ENCODE peak calls at places on chromosomes 3 and 15, in six cellular contexts. P is GM23338, J is HCT116, T is hepatocyte, U is MM.1S, R is OCI-LY7. Y is an unnamed sample. For H3K9me2, the result is how much of the 10 kb centered on the place peaks cover.

GRCh38 chr15:79091204-79091867 is 756 bp upstream of the RASGRF1 start:
- DNase-seq in P (peak), J (no peak), T (peak), U (no peak), R (no peak), Y (no peak)

GRCh38 chr3:52062499-52062898 is 6.1 kb upstream of the DUSP7 start:
- DNase-seq in P (no peak), J (peak), T (peak), U (no peak), R (peak), Y (peak)

GRCh38 chr15:71792521-71792920 is 17.8 kb upstream of the NR2E3 start:
- DNase-seq in P (no peak), J (no peak), T (no peak), U (no peak), R (no peak), Y (peak)

GRCh38 chr15:95018888-95019545 is 787.7 kb downstream of the MCTP2 start:
- DNase-seq in P (no peak), J (no peak), T (peak), U (peak), R (no peak), Y (no peak)

GRCh38 chr15:80071652-80072051 is 12.2 kb downstream of the ZFAND6 start:
- DNase-seq in P (no peak), J (no peak), T (no peak), U (no peak), R (no peak), Y (no peak)

GRCh38 chr15:75952512-75952911 is 48.8 kb downstream of the FBXO22 start:
- DNase-seq in P (no peak), J (no peak), T (no peak), U (no peak), R (no peak), Y (no peak)

GRCh38 chr3:128585974-128586373 is 64.6 kb downstream of the RPN1 start:
- DNase-seq in P (no peak), J (no peak), T (no peak), U (no peak), R (no peak), Y (peak)

GRCh38 chr3:72699631-72700030 is 148.6 kb downstream of the SHQ1 start:
- DNase-seq in P (no peak), J (no peak), T (no peak), U (no peak), R (no peak), Y (no peak)

GRCh38 chr3:178699810-178700209 is 163.6 kb downstream of the KCNMB2 start:
- DNase-seq in P (no peak), J (no peak), T (no peak), U (no peak), R (no peak), Y (no peak)

GRCh38 chr3:184234224-184234623 is 4.8 kb downstream of the VWA5B2 start:
- DNase-seq in P (peak), J (peak), T (peak), U (no peak), R (peak), Y (peak)

GRCh38 chr3:133479895-133480669 is 80.2 kb downstream of the BFSP2 start:
- DNase-seq in P (no peak), J (peak), T (peak), U (peak), R (peak), Y (peak)

GRCh38 chr3:12911881-12912415 is 70.6 kb upstream of the RPL32 start:
- DNase-seq in P (no peak), J (no peak), T (no peak), U (no peak), R (no peak), Y (no peak)

GRCh38 chr3:96813820-96814580 is 394 bp upstream of the EPHA6 start:
- DNase-seq in P (peak), J (no peak), T (peak), U (peak), R (no peak), Y (peak)

GRCh38 chr3:109369510-109369909 is 32.2 kb upstream of the DPPA4 start:
- DNase-seq in P (peak), J (peak), T (peak), U (no peak), R (no peak), Y (no peak)

GRCh38 chr15:84873997-84874396 is 10.5 kb upstream of the SLC28A1 start:
- DNase-seq in P (no peak), J (no peak), T (no peak), U (no peak), R (no peak), Y (no peak)

GRCh38 chr15:89649013-89649625 is 6.1 kb downstream of the KIF7 start:
- DNase-seq in P (no peak), J (no peak), T (no peak), U (no peak), R (no peak), Y (no peak)

GRCh38 chr3:63872135-63872924 is 8.7 kb downstream of the ATXN7 start:
- DNase-seq in P (no peak), J (peak), T (no peak), U (no peak), R (no peak), Y (peak)

GRCh38 chr3:186783731-186784515 is 546 bp downstream of the EIF4A2 start:
- DNase-seq in P (peak), J (no peak), T (peak), U (peak), R (peak), Y (peak)

GRCh38 chr15:93987068-93987467 is 244.3 kb upstream of the MCTP2 start:
- DNase-seq in P (no peak), J (no peak), T (no peak), U (peak), R (peak), Y (no peak)

GRCh38 chr15:65060641-65061397 is 7.0 kb downstream of the RASL12 start:
- DNase-seq in P (no peak), J (no peak), T (no peak), U (no peak), R (no peak), Y (no peak)

GRCh38 chr3:196792771-196793170 is 53.1 kb downstream of the PAK2 start:
- DNase-seq in P (no peak), J (no peak), T (peak), U (no peak), R (no peak), Y (peak)

GRCh38 chr3:184337981-184338380 is 581 bp downstream of the FAM131A start:
- DNase-seq in P (no peak), J (no peak), T (no peak), U (no peak), R (no peak), Y (no peak)

GRCh38 chr3:65284971-65285370 is 597.2 kb upstream of the ADAMTS9 start:
- DNase-seq in P (no peak), J (no peak), T (no peak), U (no peak), R (no peak), Y (no peak)

GRCh38 chr15:71780349-71780976 is 29.9 kb upstream of the NR2E3 start:
- DNase-seq in P (peak), J (no peak), T (peak), U (peak), R (peak), Y (peak)

GRCh38 chr15:43214592-43215295 is 6.1 kb downstream of the EPB42 start:
- DNase-seq in P (no peak), J (no peak), T (no peak), U (no peak), R (no peak), Y (no peak)

GRCh38 chr3:12964713-12965612 is 108.3 kb downstream of the IQSEC1 start:
- DNase-seq in P (peak), J (no peak), T (peak), U (no peak), R (no peak), Y (no peak)

GRCh38 chr3:115324056-115324455 is 177.0 kb upstream of the ZBTB20 start:
- DNase-seq in P (no peak), J (no peak), T (no peak), U (no peak), R (no peak), Y (no peak)

GRCh38 chr15:80636675-80637074 is 58.4 kb upstream of the ABHD17C start:
- DNase-seq in P (peak), J (no peak), T (no peak), U (no peak), R (no peak), Y (no peak)

GRCh38 chr3:123745184-123745855 is 138.8 kb downstream of the MYLK start:
- DNase-seq in P (peak), J (no peak), T (no peak), U (no peak), R (peak), Y (no peak)

GRCh38 chr3:93988283-93988682 is 8.3 kb downstream of the ARL13B start:
- DNase-seq in P (no peak), J (no peak), T (no peak), U (no peak), R (no peak), Y (no peak)

GRCh38 chr3:72011495-72011894 is 226.5 kb upstream of the PROK2 start:
- DNase-seq in P (no peak), J (no peak), T (no peak), U (no peak), R (no peak), Y (no peak)

GRCh38 chr3:21914451-21914850 is 163.4 kb upstream of the ZNF385D start:
- DNase-seq in P (no peak), J (no peak), T (no peak), U (no peak), R (no peak), Y (no peak)

GRCh38 chr15:76299786-76300185 is 11.5 kb downstream of the ETFA start:
- DNase-seq in P (no peak), J (no peak), T (no peak), U (no peak), R (no peak), Y (no peak)

GRCh38 chr15:37536967-37537624 is 397.3 kb upstream of the TMCO5A start:
- DNase-seq in P (no peak), J (no peak), T (no peak), U (no peak), R (no peak), Y (peak)

GRCh38 chr3:57946970-57947381 is 61.2 kb upstream of the FLNB start:
- DNase-seq in P (no peak), J (no peak), T (no peak), U (no peak), R (no peak), Y (no peak)

GRCh38 chr15:90594297-90594696 is 64.6 kb downstream of the CRTC3 start:
- DNase-seq in P (peak), J (no peak), T (no peak), U (peak), R (peak), Y (no peak)

GRCh38 chr15:73575636-73576247 is 57.4 kb downstream of the NPTN start:
- DNase-seq in P (no peak), J (no peak), T (no peak), U (no peak), R (no peak), Y (no peak)

GRCh38 chr3:49158108-49158709 is 7.9 kb downstream of the CCDC71 start:
- DNase-seq in P (peak), J (peak), T (peak), U (peak), R (peak), Y (peak)
- TF ChIP-seq CTCF in P (peak), J (peak), T (peak), U (peak), R (peak), Y (peak)

DNA sequence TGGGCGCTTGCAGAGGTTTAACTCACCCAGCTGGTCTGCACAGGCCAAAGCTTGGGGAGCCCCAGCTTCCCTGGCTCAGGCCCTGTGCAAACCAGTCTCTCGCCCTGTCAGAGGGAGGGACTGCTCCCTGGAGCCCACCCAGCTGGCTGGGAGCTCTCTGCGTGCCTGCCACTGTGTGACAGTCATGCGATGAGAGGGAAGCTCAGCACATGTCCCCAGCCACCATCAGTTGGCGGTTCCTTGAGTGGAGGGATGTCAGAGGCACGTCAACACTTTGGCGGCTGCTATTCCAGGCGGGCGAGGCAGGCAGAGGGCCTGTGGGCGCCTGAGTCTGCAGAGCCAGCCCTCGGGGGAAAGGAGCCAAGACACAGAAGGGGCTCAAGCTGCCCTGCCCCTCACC is 324.6 kb downstream of the UACA start:
- DNase-seq in P (no peak), J (no peak), T (no peak), U (no peak), R (no peak), Y (no peak)
- H3K9me2 ChIP-seq in P (under half), J (under half), T (under half), U (under half), R (under half), Y (under half)

DNA sequence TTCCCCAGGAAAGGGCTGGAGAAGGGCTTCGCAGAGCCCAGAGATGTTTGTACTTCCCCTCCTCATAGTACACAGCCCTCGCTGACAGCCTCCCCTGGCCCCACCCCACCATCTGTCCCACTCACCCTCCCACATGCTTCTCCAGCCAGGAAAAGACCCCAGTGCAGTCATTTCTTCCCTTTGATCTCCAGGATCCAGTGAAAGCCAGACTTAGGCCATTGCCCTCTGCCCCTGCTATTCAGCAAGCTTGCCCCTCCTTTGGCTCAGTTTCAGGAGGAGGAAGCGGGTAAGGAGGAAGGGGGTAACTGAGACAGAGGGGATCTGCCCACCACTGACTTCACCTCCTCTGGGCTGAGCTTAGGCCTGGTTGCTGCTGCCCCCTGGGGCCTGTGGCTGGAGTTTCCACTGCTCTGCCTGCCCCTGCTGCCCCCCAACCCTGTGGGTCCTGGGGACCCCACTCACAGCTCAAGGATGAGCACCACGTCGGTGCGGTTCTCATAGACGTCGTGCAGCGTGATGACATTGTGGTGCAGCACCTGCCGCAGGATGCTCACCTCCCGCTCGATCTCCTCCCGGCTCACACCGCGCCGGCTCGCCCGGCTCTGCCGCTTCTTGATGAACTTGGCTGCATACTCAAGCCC is 63.1 kb downstream of the DAPK2 start:
- DNase-seq in P (no peak), J (no peak), T (no peak), U (no peak), R (peak), Y (no peak)
- TF ChIP-seq CTCF in P (no peak), J (no peak), T (no peak), U (no peak), R (peak), Y (no peak)

DNA sequence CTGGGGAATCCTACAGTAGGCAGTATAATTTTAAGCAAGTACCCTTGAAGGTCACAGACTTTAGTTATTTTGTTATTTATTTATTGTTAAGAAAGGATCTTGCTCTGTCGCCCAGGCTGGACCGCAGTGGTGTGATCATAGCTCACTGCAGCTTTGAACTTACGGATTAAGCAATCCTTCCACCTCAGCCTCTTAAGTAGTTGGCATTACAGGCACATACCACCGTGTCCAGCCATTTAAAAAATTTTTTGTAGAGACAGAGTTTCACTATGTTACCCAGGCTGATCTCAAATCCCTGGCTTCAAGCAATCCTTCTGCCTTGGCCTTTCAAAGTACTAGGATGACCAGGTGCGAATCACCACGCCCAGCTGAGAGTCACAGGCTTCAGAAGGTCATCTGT is 22.1 kb upstream of the SH3BP5 start:
- DNase-seq in P (no peak), J (no peak), T (no peak), U (no peak), R (no peak), Y (no peak)
- H3K9me2 ChIP-seq in P (under half), J (under half), T (under half), U (under half), R (under half), Y (under half)

DNA sequence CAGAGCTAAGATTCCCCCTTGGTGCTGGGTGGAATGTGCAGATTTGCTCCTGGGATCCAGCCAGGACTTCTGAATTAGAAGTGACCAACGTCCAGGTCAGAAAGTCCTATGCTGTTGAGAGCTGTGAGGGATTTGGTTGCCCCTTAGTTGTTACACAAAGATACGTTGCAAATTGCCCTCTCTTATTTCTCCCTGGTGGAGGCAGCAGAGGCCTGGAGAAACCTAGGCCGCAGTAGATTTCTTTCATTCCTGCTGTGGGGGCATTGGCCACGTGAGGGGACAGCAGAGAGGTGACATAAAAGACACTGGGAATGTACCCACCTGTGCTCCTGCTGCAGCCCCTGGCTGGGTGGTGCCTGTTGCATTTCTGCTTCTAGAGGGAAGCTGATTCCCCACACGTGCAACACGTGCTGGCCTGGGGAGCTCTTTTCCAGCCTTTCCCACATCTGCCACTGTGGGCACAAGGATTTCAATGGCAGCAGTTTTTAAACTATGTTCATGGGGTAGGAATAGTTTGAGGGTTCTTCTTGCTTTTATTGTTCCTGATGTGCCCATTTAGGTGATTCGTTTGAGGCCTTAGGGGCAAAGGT is 65.7 kb downstream of the SYNM start:
- DNase-seq in P (no peak), J (no peak), T (no peak), U (no peak), R (no peak), Y (no peak)
- TF ChIP-seq CTCF in P (no peak), J (no peak), T (no peak), U (no peak), R (no peak), Y (no peak)

DNA sequence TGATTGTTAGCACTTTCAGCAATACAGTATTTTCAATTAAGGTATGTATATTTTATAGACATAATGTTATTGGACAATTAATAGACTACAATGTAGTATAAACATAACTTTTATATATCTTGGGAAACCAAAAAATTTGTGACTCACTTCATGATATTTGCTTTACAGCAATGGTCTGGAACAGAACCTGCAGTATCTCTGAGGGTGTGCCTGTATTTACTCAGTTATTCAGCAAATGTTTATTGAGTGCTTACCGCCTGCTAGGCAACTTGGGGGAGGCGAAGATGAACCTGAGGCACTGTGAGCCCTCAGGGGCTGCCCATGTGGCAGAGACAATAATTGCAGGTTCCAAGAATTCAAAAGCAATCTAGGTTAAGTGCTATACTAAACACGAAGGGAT is 144.8 kb downstream of the GABRB3 start:
- DNase-seq in P (no peak), J (no peak), T (peak), U (no peak), R (peak), Y (no peak)
- H3K9me2 ChIP-seq in P (under half), J (under half), T (under half), U (under half), R (under half), Y (under half)

DNA sequence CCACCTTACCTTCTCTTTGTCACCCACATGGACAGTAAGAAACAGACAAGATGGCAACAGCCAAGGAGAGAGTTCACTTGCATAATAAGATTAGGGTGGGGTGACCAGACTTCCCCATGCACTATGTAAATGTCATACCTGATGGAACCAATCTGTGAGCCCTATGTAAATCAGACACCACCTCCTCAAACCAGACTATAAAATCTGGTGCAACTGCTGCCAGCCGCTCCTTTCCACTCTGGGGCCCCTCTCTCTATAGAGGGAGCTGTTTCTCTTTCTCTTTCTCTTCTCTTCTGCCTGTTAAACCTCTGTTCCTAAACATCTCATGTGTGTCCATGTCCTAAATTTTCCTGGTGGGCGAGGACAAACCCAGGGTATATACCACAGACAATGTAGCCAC is 405.5 kb upstream of the CNTN4 start:
- DNase-seq in P (peak), J (no peak), T (no peak), U (no peak), R (no peak), Y (no peak)
- TF ChIP-seq CTCF in P (peak), J (no peak), T (no peak), U (no peak), R (no peak), Y (no peak)

GRCh38 chr3:149475451-149476060 is 1.1 kb downstream of the TM4SF4 start:
- DNase-seq in P (no peak), J (no peak), T (no peak), U (no peak), R (no peak), Y (no peak)
- H3K9me2 ChIP-seq in P (under half), J (under half), T (under half), U (under half), R (under half), Y (under half)

Y was measured in PC-9.